ENCODE peak calls at places on chromosomes 13 and 19, in seven cellular contexts. Z is HFF-Myc, Q is colonic mucosa, V is GM12865, D is left ventricle myocardium inferior, L is fibroblast of mammary gland, P is SK-N-SH. G is an unnamed sample.
A peak's percentile ranks its signal among the peaks of the same experiment; 100 is the strongest.

GRCh38 chr13:111122056-111122455 is 6.9 kb downstream of the ARHGEF7 start:
- DNase-seq in Z (no peak), Q (no peak), V (no peak), D (no peak), L (no peak), P (no peak), G (no peak)

GRCh38 chr13:21465710-21466160 is 6.6 kb upstream of the ZDHHC20 start:
- DNase-seq in Z (no peak), Q (peak; percentile 25), V (no peak), D (no peak), L (no peak), P (no peak), G (no peak)

GRCh38 chr13:53052675-53053074 is 24.1 kb downstream of the OLFM4 start:
- DNase-seq in Z (no peak), Q (no peak), V (no peak), D (no peak), L (no peak), P (no peak), G (no peak)

GRCh38 chr13:33322474-33322827 is 36.9 kb upstream of the STARD13 start:
- DNase-seq in Z (no peak), Q (no peak), V (no peak), D (peak; percentile 23), L (peak; percentile 90), P (no peak), G (no peak)

GRCh38 chr13:24670927-24671326 is 9.3 kb upstream of the ATP12A start:
- DNase-seq in Z (no peak), Q (peak; percentile 62), V (peak; percentile 54), D (no peak), L (no peak), P (peak; percentile 49), G (no peak)

GRCh38 chr19:55131421-55131820 is 14.0 kb upstream of the PPP1R12C start:
- DNase-seq in Z (no peak), Q (no peak), V (no peak), D (no peak), L (peak; percentile 26), P (no peak), G (no peak)

GRCh38 chr19:13051581-13052165 is 51.0 kb downstream of the LYL1 start:
- DNase-seq in Z (no peak), Q (peak; percentile 84), V (peak; percentile 18), D (peak; percentile 66), L (no peak), P (no peak), G (peak; percentile 47)

GRCh38 chr19:28633223-28634030 is 579.5 kb downstream of the UQCRFS1 start:
- DNase-seq in Z (peak; percentile 22), Q (peak; percentile 57), V (peak; percentile 64), D (no peak), L (peak; percentile 66), P (peak; percentile 52), G (peak; percentile 46)

GRCh38 chr19:16461630-16462051 is 10.1 kb downstream of the EPS15L1 start:
- DNase-seq in Z (no peak), Q (no peak), V (no peak), D (peak; percentile 83), L (no peak), P (no peak), G (no peak)

GRCh38 chr19:40110570-40110969 is 19.8 kb upstream of the ZNF780A start:
- DNase-seq in Z (no peak), Q (no peak), V (no peak), D (no peak), L (no peak), P (no peak), G (no peak)

GRCh38 chr19:55447421-55448174 is 4.5 kb upstream of the SHISA7 start:
- DNase-seq in Z (no peak), Q (no peak), V (no peak), D (no peak), L (peak; percentile 35), P (peak; percentile 78), G (peak; percentile 77)

GRCh38 chr19:397321-397720 is 11.6 kb downstream of the C2CD4C start:
- DNase-seq in Z (no peak), Q (no peak), V (no peak), D (no peak), L (no peak), P (no peak), G (no peak)

GRCh38 chr13:80168089-80168850 is 172.7 kb downstream of the SPRY2 start:
- DNase-seq in Z (no peak), Q (no peak), V (no peak), D (no peak), L (peak; percentile 60), P (no peak), G (peak; percentile 14)

GRCh38 chr13:114135731-114136171 is 3.3 kb upstream of the RASA3 start:
- DNase-seq in Z (no peak), Q (no peak), V (no peak), D (no peak), L (no peak), P (no peak), G (no peak)

GRCh38 chr13:91805605-91806004 is 407.2 kb downstream of the GPC5 start:
- DNase-seq in Z (no peak), Q (no peak), V (no peak), D (no peak), L (no peak), P (no peak), G (no peak)

GRCh38 chr13:35697281-35697680 is 220.8 kb upstream of the MAB21L1 start:
- DNase-seq in Z (no peak), Q (no peak), V (no peak), D (no peak), L (no peak), P (no peak), G (no peak)

GRCh38 chr13:111616203-111616602 is 295.8 kb downstream of the TEX29 start:
- DNase-seq in Z (no peak), Q (no peak), V (no peak), D (no peak), L (no peak), P (no peak), G (no peak)

GRCh38 chr19:32123355-32123940 is 222.0 kb upstream of the ZNF507 start:
- DNase-seq in Z (no peak), Q (no peak), V (no peak), D (no peak), L (no peak), P (no peak), G (no peak)

GRCh38 chr13:49604570-49604969 is 19.2 kb upstream of the RCBTB1 start:
- DNase-seq in Z (no peak), Q (no peak), V (no peak), D (no peak), L (no peak), P (no peak), G (no peak)

DNA sequence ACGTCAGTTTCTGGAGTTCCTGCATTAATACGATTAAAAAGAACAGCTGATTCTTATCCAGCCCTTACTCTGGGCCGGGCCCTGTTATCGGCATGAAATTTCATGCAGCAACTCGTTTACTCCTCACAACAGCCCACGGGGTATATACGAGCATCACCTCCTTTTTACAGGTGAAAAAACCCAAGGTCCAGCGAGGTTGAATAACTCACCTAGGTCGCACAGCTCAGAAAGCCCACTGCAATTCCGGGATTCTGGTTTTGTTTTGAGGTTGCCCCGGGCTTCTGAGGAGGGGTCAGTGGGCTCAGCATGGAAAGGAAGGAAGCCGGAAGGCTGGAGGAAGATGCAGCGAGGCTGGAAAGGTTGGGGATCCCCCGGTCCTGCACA is 577 bp upstream of the ACP7 start:
- DNase-seq in Z (no peak), Q (no peak), V (no peak), D (no peak), L (no peak), P (no peak), G (peak; percentile 36)
- H3K4me3 ChIP-seq in Z (no peak overlapping the region), Q (no peak overlapping the region), V (no peak overlapping the region), D (no peak overlapping the region), L (no peak overlapping the region), P (peak overlapping the region; percentile 57), G (peak overlapping the region; percentile 62)

GRCh38 chr19:15279326-15279904 is 47.2 kb upstream of the EPHX3 start:
- DNase-seq in Z (no peak), Q (no peak), V (no peak), D (no peak), L (no peak), P (no peak), G (no peak)

GRCh38 chr19:15280048-15280725 is 47.9 kb upstream of the EPHX3 start:
- DNase-seq in Z (peak; percentile 66), Q (no peak), V (no peak), D (peak; percentile 69), L (no peak), P (no peak), G (no peak)

GRCh38 chr19:15282311-15282705 is 50.0 kb downstream of the BRD4 start:
- DNase-seq in Z (no peak), Q (no peak), V (no peak), D (no peak), L (no peak), P (no peak), G (peak; percentile 87)

GRCh38 chr19:15283141-15283885 is 49.0 kb downstream of the BRD4 start:
- DNase-seq in Z (no peak), Q (no peak), V (peak; percentile 27), D (no peak), L (peak; percentile 71), P (no peak), G (peak; percentile 46)

GRCh38 chr19:15280915-15281683 is 48.9 kb upstream of the EPHX3 start:
- DNase-seq in Z (peak; percentile 35), Q (peak; percentile 61), V (no peak), D (peak; percentile 91), L (peak; percentile 88), P (peak; percentile 70), G (peak; percentile 72)
- TF ChIP-seq CTCF in Z (peak; percentile 23), Q (no peak), V (no peak), D (peak; percentile 40), L (peak; percentile 16), P (peak; percentile 43), G (peak; percentile 46)

DNA sequence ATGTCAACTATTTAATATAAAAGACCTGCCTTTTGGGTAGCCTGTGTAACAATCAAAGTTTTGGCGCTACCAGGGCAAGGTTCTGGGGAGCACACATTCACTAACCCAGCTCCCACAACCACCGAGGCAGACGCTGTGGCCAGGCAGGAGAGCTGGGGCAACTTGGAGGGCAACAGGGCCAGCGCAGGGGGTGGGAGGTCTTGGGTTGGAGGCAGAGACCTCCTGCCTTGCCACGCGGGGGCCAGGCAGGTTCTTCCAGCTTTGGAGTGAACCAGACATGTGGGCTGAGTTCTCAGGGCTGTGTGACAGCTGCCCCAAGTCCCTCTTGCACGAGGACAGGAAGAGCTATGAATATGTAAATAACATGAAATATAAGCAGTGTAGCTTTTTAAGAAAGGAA is 30.3 kb upstream of the MCF2L start:
- DNase-seq in Z (no peak), Q (no peak), V (no peak), D (no peak), L (no peak), P (no peak), G (no peak)
- H3K4me3 ChIP-seq in Z (no peak overlapping the region), Q (no peak overlapping the region), V (no peak overlapping the region), D (no peak overlapping the region), L (no peak overlapping the region), P (no peak overlapping the region), G (no peak overlapping the region)

DNA sequence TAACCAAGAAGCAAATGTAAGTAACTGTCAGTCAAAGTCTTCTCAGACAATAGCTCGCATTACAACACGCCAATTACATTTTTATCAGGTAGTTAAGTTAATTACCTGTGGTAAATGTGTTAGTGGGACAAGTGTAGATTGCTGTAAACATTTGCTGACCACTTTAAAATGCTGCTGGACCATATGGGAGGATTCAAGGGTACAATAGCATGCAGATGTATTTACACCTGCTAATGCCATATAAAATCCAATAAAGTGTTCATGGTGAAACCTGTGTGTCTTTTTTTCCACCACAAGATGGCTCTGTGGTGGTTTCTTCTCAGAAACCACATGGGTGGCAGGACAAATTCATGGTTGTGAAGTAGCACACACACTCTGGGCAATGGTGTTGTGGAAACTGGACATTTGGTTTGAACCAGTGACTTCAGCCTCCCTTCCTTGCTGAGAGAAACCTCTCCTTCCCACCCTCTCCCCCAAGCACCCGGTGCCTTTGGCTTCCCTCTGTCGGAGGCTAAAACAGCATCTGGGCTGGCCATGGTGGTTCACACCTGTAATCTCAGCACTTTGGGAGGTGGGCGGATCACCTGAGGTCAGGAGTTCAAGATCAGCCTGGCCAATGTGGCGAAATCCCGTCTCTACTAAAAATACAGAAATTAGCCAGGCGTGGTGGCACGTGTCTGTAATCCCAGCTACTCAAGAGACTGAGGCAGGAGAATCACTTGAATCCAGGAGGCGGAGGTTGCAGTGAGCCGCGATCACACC is 18.1 kb upstream of the GTF3A start:
- DNase-seq in Z (no peak), Q (peak; percentile 54), V (peak; percentile 52), D (no peak), L (peak; percentile 52), P (peak; percentile 53), G (peak; percentile 35)
- TF ChIP-seq CTCF in Z (peak; percentile 49), Q (peak; percentile 52), V (peak; percentile 45), D (peak; percentile 69), L (peak; percentile 57), P (peak; percentile 65), G (peak; percentile 68)